ENCODE peak calls at places on chromosomes 4 and X, in five cellular contexts. One of them, this sample, is unnamed.

GRCh38 chrX:124035657-124036056 is 74.2 kb downstream of the STAG2 start:
- DNase-seq in pancreas: no peak
- DNase-seq in CD8-positive, alpha-beta T cell: no peak
- DNase-seq in epithelial cell of esophagus: no peak
- DNase-seq in psoas muscle: no peak
- DNase-seq in this sample: no peak

GRCh38 chr4:81650871-81651270 is 179.2 kb upstream of the RASGEF1B start:
- DNase-seq in pancreas: no peak
- DNase-seq in CD8-positive, alpha-beta T cell: no peak
- DNase-seq in epithelial cell of esophagus: peak
- DNase-seq in psoas muscle: no peak
- DNase-seq in this sample: no peak

GRCh38 chr4:114728426-114728825 is 129.8 kb downstream of the UGT8 start:
- DNase-seq in pancreas: no peak
- DNase-seq in CD8-positive, alpha-beta T cell: no peak
- DNase-seq in epithelial cell of esophagus: no peak
- DNase-seq in psoas muscle: no peak
- DNase-seq in this sample: no peak

GRCh38 chr4:74934822-74935326 is 2.0 kb downstream of the PARM1 start:
- DNase-seq in pancreas: no peak
- DNase-seq in CD8-positive, alpha-beta T cell: no peak
- DNase-seq in epithelial cell of esophagus: no peak
- DNase-seq in psoas muscle: no peak
- DNase-seq in this sample: no peak

GRCh38 chrX:107710617-107711391 is 64.8 kb downstream of the TSC22D3 start:
- DNase-seq in pancreas: peak
- DNase-seq in CD8-positive, alpha-beta T cell: peak
- DNase-seq in epithelial cell of esophagus: peak
- DNase-seq in psoas muscle: no peak
- DNase-seq in this sample: peak

GRCh38 chr4:3384771-3385701 is 56.7 kb upstream of the HGFAC start:
- DNase-seq in pancreas: peak
- DNase-seq in CD8-positive, alpha-beta T cell: no peak
- DNase-seq in epithelial cell of esophagus: peak
- DNase-seq in psoas muscle: no peak
- DNase-seq in this sample: peak

GRCh38 chrX:51148848-51149247 is 183.8 kb upstream of the NUDT10 start:
- DNase-seq in pancreas: no peak
- DNase-seq in CD8-positive, alpha-beta T cell: no peak
- DNase-seq in epithelial cell of esophagus: peak
- DNase-seq in psoas muscle: no peak
- DNase-seq in this sample: no peak

GRCh38 chr4:18934197-18934596 is 912.6 kb upstream of the LCORL start:
- DNase-seq in pancreas: no peak
- DNase-seq in CD8-positive, alpha-beta T cell: no peak
- DNase-seq in epithelial cell of esophagus: peak
- DNase-seq in psoas muscle: no peak
- DNase-seq in this sample: no peak

GRCh38 chr4:2265113-2266110 is 3.5 kb upstream of the MXD4 start:
- DNase-seq in pancreas: no peak
- DNase-seq in CD8-positive, alpha-beta T cell: no peak
- DNase-seq in epithelial cell of esophagus: no peak
- DNase-seq in psoas muscle: peak
- DNase-seq in this sample: no peak

GRCh38 chr4:142406051-142406549 is 440.0 kb downstream of the INPP4B start:
- DNase-seq in pancreas: no peak
- DNase-seq in CD8-positive, alpha-beta T cell: no peak
- DNase-seq in epithelial cell of esophagus: peak
- DNase-seq in psoas muscle: no peak
- DNase-seq in this sample: no peak
- H3K4me3 ChIP-seq in pancreas: no peak
- H3K4me3 ChIP-seq in CD8-positive, alpha-beta T cell: peak
- H3K4me3 ChIP-seq in epithelial cell of esophagus: peak
- H3K4me3 ChIP-seq in psoas muscle: peak
- H3K4me3 ChIP-seq in this sample: no peak

GRCh38 chr4:94448815-94449375 is 2.8 kb upstream of the PDLIM5 start:
- DNase-seq in pancreas: no peak
- DNase-seq in CD8-positive, alpha-beta T cell: no peak
- DNase-seq in epithelial cell of esophagus: no peak
- DNase-seq in psoas muscle: no peak
- DNase-seq in this sample: peak
- H3K4me3 ChIP-seq in pancreas: no peak
- H3K4me3 ChIP-seq in CD8-positive, alpha-beta T cell: no peak
- H3K4me3 ChIP-seq in epithelial cell of esophagus: no peak
- H3K4me3 ChIP-seq in psoas muscle: peak
- H3K4me3 ChIP-seq in this sample: no peak

DNA sequence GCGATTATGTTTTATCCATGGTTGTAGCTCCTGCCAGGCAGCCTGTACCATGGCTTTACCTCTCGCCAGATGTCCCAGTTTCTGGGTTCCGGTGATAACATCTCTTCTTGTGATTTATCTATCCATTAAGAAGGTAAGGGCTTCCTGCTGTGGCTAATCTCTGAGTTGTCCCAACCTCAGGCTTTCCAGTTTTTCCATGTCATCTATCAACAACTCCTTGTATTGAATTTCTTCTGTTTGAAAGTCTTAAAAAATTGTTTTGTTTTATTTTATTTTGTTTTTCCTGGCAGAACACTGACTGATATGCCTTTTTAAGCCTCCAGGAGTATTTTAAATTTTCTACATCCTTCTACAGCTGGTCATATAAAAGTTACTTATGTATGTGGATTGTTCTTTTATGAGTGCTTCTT is 241.9 kb downstream of the ANTXR2 start:
- DNase-seq in pancreas: no peak
- DNase-seq in CD8-positive, alpha-beta T cell: no peak
- DNase-seq in epithelial cell of esophagus: no peak
- DNase-seq in psoas muscle: no peak
- DNase-seq in this sample: no peak
- H3K4me3 ChIP-seq in pancreas: no peak
- H3K4me3 ChIP-seq in CD8-positive, alpha-beta T cell: no peak
- H3K4me3 ChIP-seq in epithelial cell of esophagus: no peak
- H3K4me3 ChIP-seq in psoas muscle: no peak
- H3K4me3 ChIP-seq in this sample: no peak

DNA sequence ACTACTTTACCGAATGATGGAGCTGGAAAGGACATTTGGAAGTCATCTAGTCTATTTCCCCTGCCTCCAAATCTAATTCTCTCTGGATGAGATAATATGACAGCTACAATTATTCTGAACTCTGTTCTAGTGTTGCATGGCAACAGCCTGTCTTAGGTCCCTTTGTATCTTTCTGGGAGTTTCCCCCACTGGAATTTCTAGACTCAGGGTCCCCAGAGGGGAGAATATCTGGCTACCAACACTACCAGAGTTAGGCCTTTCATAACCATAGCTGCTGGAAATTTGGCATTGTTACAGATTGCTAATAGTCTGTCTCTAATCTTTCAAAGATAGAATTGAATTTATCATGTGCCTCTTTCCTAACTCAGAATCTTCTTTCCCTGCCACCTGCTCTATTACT is 4.5 kb downstream of the MSN start:
- DNase-seq in pancreas: no peak
- DNase-seq in CD8-positive, alpha-beta T cell: no peak
- DNase-seq in epithelial cell of esophagus: no peak
- DNase-seq in psoas muscle: no peak
- DNase-seq in this sample: no peak
- H3K4me3 ChIP-seq in pancreas: no peak
- H3K4me3 ChIP-seq in CD8-positive, alpha-beta T cell: peak
- H3K4me3 ChIP-seq in epithelial cell of esophagus: no peak
- H3K4me3 ChIP-seq in psoas muscle: peak
- H3K4me3 ChIP-seq in this sample: no peak

DNA sequence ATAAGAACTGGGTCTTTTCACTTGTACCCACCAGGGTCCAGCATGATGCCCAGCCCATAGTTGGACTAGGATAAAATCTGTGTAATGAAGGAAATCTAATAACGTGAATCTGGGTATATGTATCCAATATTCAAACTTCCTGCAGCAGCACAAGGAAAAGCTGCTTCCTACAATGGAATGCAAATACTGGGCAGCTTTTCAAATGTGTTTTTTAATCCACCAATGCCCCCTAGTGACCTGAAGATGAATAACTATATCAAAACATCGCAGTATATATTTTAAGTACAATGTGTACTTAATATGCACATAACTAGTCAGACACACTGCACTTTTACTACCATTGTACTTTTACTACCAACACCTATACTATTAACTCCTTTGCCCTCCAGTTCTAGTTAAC is 5.3 kb downstream of the APOO start:
- DNase-seq in pancreas: no peak
- DNase-seq in CD8-positive, alpha-beta T cell: no peak
- DNase-seq in epithelial cell of esophagus: peak
- DNase-seq in psoas muscle: no peak
- DNase-seq in this sample: peak
- H3K4me3 ChIP-seq in pancreas: no peak
- H3K4me3 ChIP-seq in CD8-positive, alpha-beta T cell: no peak
- H3K4me3 ChIP-seq in epithelial cell of esophagus: no peak
- H3K4me3 ChIP-seq in psoas muscle: peak
- H3K4me3 ChIP-seq in this sample: no peak

GRCh38 chrX:68749426-68749825 is 79.4 kb upstream of the EFNB1 start:
- DNase-seq in pancreas: no peak
- DNase-seq in CD8-positive, alpha-beta T cell: no peak
- DNase-seq in epithelial cell of esophagus: no peak
- DNase-seq in psoas muscle: no peak
- DNase-seq in this sample: no peak
- H3K4me3 ChIP-seq in pancreas: no peak
- H3K4me3 ChIP-seq in CD8-positive, alpha-beta T cell: no peak
- H3K4me3 ChIP-seq in epithelial cell of esophagus: no peak
- H3K4me3 ChIP-seq in psoas muscle: no peak
- H3K4me3 ChIP-seq in this sample: no peak

DNA sequence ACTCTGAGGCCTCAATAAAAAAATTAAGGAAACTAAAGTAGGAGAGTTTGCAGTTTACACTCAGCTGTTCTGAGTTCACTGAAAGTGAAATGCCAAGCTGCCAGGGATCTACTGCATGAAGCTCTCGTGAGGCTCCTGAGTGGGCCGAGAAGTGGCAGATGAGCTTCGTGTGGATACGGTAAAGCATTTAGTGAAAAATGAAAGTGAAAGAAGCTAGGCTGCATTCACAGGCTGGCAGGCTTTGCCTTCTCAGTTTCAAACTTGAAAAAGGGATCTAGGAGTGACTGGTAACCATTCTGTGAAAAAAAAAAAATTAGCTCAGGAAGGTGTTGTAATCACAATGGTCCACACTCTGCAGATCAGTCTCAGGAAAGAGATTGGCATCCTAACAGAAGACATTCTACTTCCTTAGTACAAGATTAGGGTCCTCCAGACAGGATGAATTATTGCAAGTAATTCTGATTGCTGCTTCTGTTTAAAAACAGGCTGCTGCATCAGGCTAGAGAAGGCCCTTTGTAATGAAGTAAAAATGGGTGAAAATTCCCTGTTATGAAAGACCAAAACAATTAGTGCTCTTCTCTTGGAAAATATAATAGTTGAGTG is 679.9 kb downstream of the RPA4 start:
- DNase-seq in pancreas: no peak
- DNase-seq in CD8-positive, alpha-beta T cell: peak
- DNase-seq in epithelial cell of esophagus: peak
- DNase-seq in psoas muscle: no peak
- DNase-seq in this sample: peak
- H3K4me3 ChIP-seq in pancreas: no peak
- H3K4me3 ChIP-seq in CD8-positive, alpha-beta T cell: peak
- H3K4me3 ChIP-seq in epithelial cell of esophagus: no peak
- H3K4me3 ChIP-seq in psoas muscle: peak
- H3K4me3 ChIP-seq in this sample: peak

This sample was measured in small intestine.